ENCODE peak calls at places on chromosomes 7 and 10, in seven cellular contexts. W is substantia nigra; T is caudate nucleus; M is heart right ventricle; O is RWPE1; S is AG08395; D is stimulated activated CD4-positive, alpha-beta T cell treated with anti-CD3 and anti-CD28 coated beads, Interleukin-15, amount 100 ng/mL, for 1 hour. R is an unnamed sample.

GRCh38 chr10:23364378-23364777 is 19.8 kb upstream of the C10orf67 start:
- DNase-seq in T (no peak), D (no peak), W (no peak), O (no peak), M (no peak), S (no peak), R (no peak)

GRCh38 chr7:26091933-26092332 is 60.1 kb upstream of the NFE2L3 start:
- DNase-seq in O (peak), W (no peak), T (no peak), M (no peak), D (no peak), S (no peak), R (no peak)

GRCh38 chr10:18328941-18329340 is 188.7 kb downstream of the CACNB2 start:
- DNase-seq in M (no peak), W (no peak), T (no peak), D (no peak), O (no peak), S (no peak), R (no peak)

GRCh38 chr7:151404216-151405011 is 5.4 kb downstream of the WDR86 start:
- DNase-seq in T (no peak), W (no peak), M (no peak), D (no peak), O (peak), S (peak), R (peak)

GRCh38 chr10:58384095-58384494 is 1.1 kb upstream of the TFAM start:
- DNase-seq in T (no peak), W (no peak), O (no peak), M (no peak), S (peak), D (no peak), R (no peak)

GRCh38 chr10:92688927-92689662 is 660 bp upstream of the HHEX start:
- DNase-seq in O (no peak), D (no peak), S (no peak), W (no peak), M (peak), T (no peak), R (no peak)

GRCh38 chr7:2937701-2938513 is 93.8 kb upstream of the GNA12 start:
- DNase-seq in T (no peak), O (no peak), S (no peak), W (no peak), D (no peak), M (no peak), R (no peak)

GRCh38 chr10:92714872-92715271 is 25.1 kb downstream of the HHEX start:
- DNase-seq in W (no peak), O (no peak), M (no peak), S (no peak), T (no peak), D (no peak), R (no peak)

GRCh38 chr7:94642838-94643653 is 12.9 kb downstream of the SGCE start:
- DNase-seq in D (no peak), S (no peak), W (no peak), O (no peak), M (no peak), T (no peak), R (no peak)

GRCh38 chr10:72563327-72563932 is 62.4 kb downstream of the MICU1 start:
- DNase-seq in S (no peak), M (no peak), D (no peak), T (no peak), W (no peak), O (no peak), R (no peak)

GRCh38 chr7:36784991-36785940 is 61.0 kb upstream of the AOAH start:
- DNase-seq in M (peak), W (peak), D (peak), S (no peak), O (peak), T (no peak), R (no peak)

GRCh38 chr10:131648386-131649020 is 252.3 kb upstream of the PPP2R2D start:
- DNase-seq in T (no peak), M (no peak), S (no peak), D (no peak), W (no peak), O (no peak), R (no peak)

GRCh38 chr10:91590142-91590903 is 42.5 kb downstream of the PPP1R3C start:
- DNase-seq in S (peak), M (peak), T (peak), O (peak), W (peak), D (no peak), R (no peak)

GRCh38 chr7:132655071-132655761 is 78.9 kb upstream of the PLXNA4 start:
- DNase-seq in T (no peak), O (no peak), D (no peak), S (no peak), W (peak), M (peak), R (peak)

GRCh38 chr10:76072384-76072783 is 641.0 kb downstream of the LRMDA start:
- DNase-seq in S (no peak), O (no peak), T (no peak), D (no peak), M (no peak), W (no peak), R (no peak)

GRCh38 chr10:31816318-31816717 is 112.3 kb downstream of the ARHGAP12 start:
- DNase-seq in S (peak), O (no peak), M (no peak), T (no peak), D (no peak), W (no peak), R (no peak)

GRCh38 chr10:49568235-49568634 is 29.3 kb upstream of the ERCC6 start:
- DNase-seq in M (no peak), S (peak), W (no peak), T (no peak), O (no peak), D (no peak), R (no peak)

GRCh38 chr7:12805518-12805928 is 118.1 kb downstream of the ARL4A start:
- DNase-seq in O (peak), D (no peak), S (no peak), T (no peak), M (no peak), W (no peak), R (no peak)

GRCh38 chr7:117982071-117983055 is 109.1 kb upstream of the CTTNBP2 start:
- DNase-seq in T (no peak), D (no peak), M (no peak), S (no peak), W (no peak), O (no peak), R (no peak)

GRCh38 chr10:122249991-122250750 is 20.9 kb upstream of the BTBD16 start:
- DNase-seq in D (no peak), W (no peak), S (no peak), O (no peak), T (no peak), M (peak), R (peak)

GRCh38 chr10:43682956-43683355 is 34.3 kb upstream of the ZNF32 start:
- DNase-seq in M (no peak), D (no peak), O (no peak), W (no peak), T (no peak), S (peak), R (no peak)

GRCh38 chr10:90930070-90930837 is 9.4 kb upstream of the ANKRD1 start:
- DNase-seq in W (no peak), O (no peak), T (no peak), D (no peak), S (peak), M (no peak), R (no peak)

GRCh38 chr10:49135575-49136313 is 1.9 kb upstream of the FAM170B start:
- DNase-seq in D (no peak), M (peak), S (no peak), W (no peak), O (no peak), T (no peak), R (no peak)

GRCh38 chr10:23191764-23192395 is at the start of gene PTF1A:
- DNase-seq in O (no peak), M (no peak), T (no peak), S (no peak), W (no peak), D (no peak), R (no peak)

GRCh38 chr7:30743371-30744074 is 8.4 kb upstream of the INMT start:
- DNase-seq in M (peak), W (no peak), S (peak), T (no peak), D (no peak), O (peak), R (no peak)

GRCh38 chr7:148914208-148914777 is 30.2 kb upstream of the EZH2 start:
- DNase-seq in T (no peak), O (peak), S (no peak), M (no peak), D (peak), W (no peak), R (peak)

GRCh38 chr10:113052076-113052830 is 102.2 kb downstream of the TCF7L2 start:
- DNase-seq in W (no peak), M (no peak), T (no peak), O (no peak), S (no peak), D (no peak), R (no peak)

GRCh38 chr7:145902123-145902522 is 214.5 kb upstream of the CNTNAP2 start:
- DNase-seq in M (no peak), O (no peak), W (no peak), T (no peak), S (no peak), D (no peak), R (no peak)

GRCh38 chr7:36668080-36668479 is 56.2 kb downstream of the AOAH start:
- DNase-seq in M (no peak), S (no peak), T (no peak), O (no peak), W (no peak), D (no peak), R (no peak)

R was measured in posterior cingulate gyrus.